ENCODE peak calls at places on chromosome 14, in six cellular contexts. One of them, this sample, is unnamed.

GRCh38 chr14:105588236-105588860 is 62.0 kb downstream of the TMEM121 start:
- DNase-seq in endothelial cell of umbilical vein: no peak
- DNase-seq in NCI-H446 treated with DMSO at 0.1 percent for 48 hours: no peak
- DNase-seq in C1 segment of cervical spinal cord: no peak
- DNase-seq in RPMI7951: no peak
- DNase-seq in heart left ventricle: no peak
- DNase-seq in this sample: peak

GRCh38 chr14:86057018-86057667 is 527.2 kb downstream of the FLRT2 start:
- DNase-seq in heart left ventricle: no peak
- DNase-seq in RPMI7951: peak
- DNase-seq in endothelial cell of umbilical vein: peak
- DNase-seq in C1 segment of cervical spinal cord: no peak
- DNase-seq in NCI-H446 treated with DMSO at 0.1 percent for 48 hours: no peak
- DNase-seq in this sample: peak

GRCh38 chr14:96625436-96625945 is 123.3 kb downstream of the PAPOLA start:
- DNase-seq in endothelial cell of umbilical vein: no peak
- DNase-seq in C1 segment of cervical spinal cord: no peak
- DNase-seq in NCI-H446 treated with DMSO at 0.1 percent for 48 hours: no peak
- DNase-seq in RPMI7951: no peak
- DNase-seq in heart left ventricle: no peak
- DNase-seq in this sample: no peak

GRCh38 chr14:33836203-33836894 is 114.5 kb downstream of the EGLN3 start:
- DNase-seq in RPMI7951: no peak
- DNase-seq in C1 segment of cervical spinal cord: peak
- DNase-seq in endothelial cell of umbilical vein: no peak
- DNase-seq in heart left ventricle: no peak
- DNase-seq in NCI-H446 treated with DMSO at 0.1 percent for 48 hours: no peak
- DNase-seq in this sample: no peak

GRCh38 chr14:21723431-21724045 is 49.9 kb upstream of the OR4E1 start:
- DNase-seq in heart left ventricle: no peak
- DNase-seq in NCI-H446 treated with DMSO at 0.1 percent for 48 hours: no peak
- DNase-seq in RPMI7951: peak
- DNase-seq in C1 segment of cervical spinal cord: no peak
- DNase-seq in endothelial cell of umbilical vein: no peak
- DNase-seq in this sample: peak

GRCh38 chr14:100879782-100880181 is 23.7 kb downstream of the RTL1 start:
- DNase-seq in endothelial cell of umbilical vein: no peak
- DNase-seq in C1 segment of cervical spinal cord: no peak
- DNase-seq in heart left ventricle: peak
- DNase-seq in RPMI7951: no peak
- DNase-seq in NCI-H446 treated with DMSO at 0.1 percent for 48 hours: no peak
- DNase-seq in this sample: no peak

GRCh38 chr14:20610002-20610765 is 19.0 kb upstream of the RNASE12 start:
- DNase-seq in endothelial cell of umbilical vein: peak
- DNase-seq in C1 segment of cervical spinal cord: peak
- DNase-seq in NCI-H446 treated with DMSO at 0.1 percent for 48 hours: peak
- DNase-seq in heart left ventricle: peak
- DNase-seq in RPMI7951: peak
- DNase-seq in this sample: peak

GRCh38 chr14:103770902-103771301 is 55.3 kb downstream of the ZFYVE21 start:
- DNase-seq in endothelial cell of umbilical vein: no peak
- DNase-seq in NCI-H446 treated with DMSO at 0.1 percent for 48 hours: no peak
- DNase-seq in RPMI7951: no peak
- DNase-seq in C1 segment of cervical spinal cord: no peak
- DNase-seq in heart left ventricle: no peak
- DNase-seq in this sample: no peak